ENCODE peak calls at places on chromosomes 5 and 9, in nine cellular contexts. One of them, this sample, is unnamed.

GRCh38 chr9:104143554-104143919 is 49.4 kb downstream of the SMC2 start:
- DNase-seq in fibroblast of lung: no peak
- DNase-seq in foreskin fibroblast: no peak
- DNase-seq in upper lobe of right lung: no peak
- DNase-seq in cardiac muscle cell: no peak
- DNase-seq in astrocyte of the spinal cord: no peak
- DNase-seq in fibroblast of mammary gland: no peak
- DNase-seq in uterus: no peak
- DNase-seq in natural killer cell: no peak
- DNase-seq in this sample: no peak

GRCh38 chr9:3525836-3526165 is at the start of gene RFX3:
- DNase-seq in fibroblast of lung: peak
- DNase-seq in foreskin fibroblast: peak
- DNase-seq in upper lobe of right lung: peak
- DNase-seq in cardiac muscle cell: peak
- DNase-seq in astrocyte of the spinal cord: peak
- DNase-seq in fibroblast of mammary gland: peak
- DNase-seq in uterus: peak
- DNase-seq in natural killer cell: peak
- DNase-seq in this sample: peak

GRCh38 chr5:160315968-160316367 is 3.6 kb upstream of the CCNJL start:
- DNase-seq in fibroblast of lung: peak
- DNase-seq in foreskin fibroblast: no peak
- DNase-seq in upper lobe of right lung: no peak
- DNase-seq in cardiac muscle cell: peak
- DNase-seq in astrocyte of the spinal cord: peak
- DNase-seq in fibroblast of mammary gland: no peak
- DNase-seq in uterus: no peak
- DNase-seq in natural killer cell: no peak
- DNase-seq in this sample: no peak

GRCh38 chr9:137762414-137763061 is 115.0 kb upstream of the CACNA1B start:
- DNase-seq in fibroblast of lung: no peak
- DNase-seq in foreskin fibroblast: peak
- DNase-seq in upper lobe of right lung: no peak
- DNase-seq in cardiac muscle cell: no peak
- DNase-seq in astrocyte of the spinal cord: no peak
- DNase-seq in fibroblast of mammary gland: peak
- DNase-seq in uterus: no peak
- DNase-seq in natural killer cell: no peak
- DNase-seq in this sample: no peak

GRCh38 chr9:23123048-23123632 is 676.5 kb downstream of the DMRTA1 start:
- DNase-seq in fibroblast of lung: peak
- DNase-seq in foreskin fibroblast: no peak
- DNase-seq in upper lobe of right lung: peak
- DNase-seq in cardiac muscle cell: peak
- DNase-seq in astrocyte of the spinal cord: peak
- DNase-seq in fibroblast of mammary gland: peak
- DNase-seq in uterus: no peak
- DNase-seq in natural killer cell: no peak
- DNase-seq in this sample: peak

GRCh38 chr5:150101019-150101418 is 14.7 kb upstream of the CSF1R start:
- DNase-seq in fibroblast of lung: no peak
- DNase-seq in foreskin fibroblast: no peak
- DNase-seq in upper lobe of right lung: no peak
- DNase-seq in cardiac muscle cell: no peak
- DNase-seq in astrocyte of the spinal cord: no peak
- DNase-seq in fibroblast of mammary gland: no peak
- DNase-seq in uterus: no peak
- DNase-seq in natural killer cell: no peak
- DNase-seq in this sample: no peak

GRCh38 chr9:135480071-135480941 is 724 bp downstream of the PPP1R26 start:
- DNase-seq in fibroblast of lung: peak
- DNase-seq in foreskin fibroblast: peak
- DNase-seq in upper lobe of right lung: peak
- DNase-seq in cardiac muscle cell: peak
- DNase-seq in astrocyte of the spinal cord: no peak
- DNase-seq in fibroblast of mammary gland: peak
- DNase-seq in uterus: no peak
- DNase-seq in natural killer cell: no peak
- DNase-seq in this sample: no peak

GRCh38 chr9:34675048-34675714 is 12.7 kb upstream of the CCL27 start:
- DNase-seq in fibroblast of lung: peak
- DNase-seq in foreskin fibroblast: peak
- DNase-seq in upper lobe of right lung: no peak
- DNase-seq in cardiac muscle cell: peak
- DNase-seq in astrocyte of the spinal cord: peak
- DNase-seq in fibroblast of mammary gland: peak
- DNase-seq in uterus: no peak
- DNase-seq in natural killer cell: no peak
- DNase-seq in this sample: peak

GRCh38 chr5:171571663-171572062 is 152.2 kb downstream of the FGF18 start:
- DNase-seq in fibroblast of lung: peak
- DNase-seq in foreskin fibroblast: peak
- DNase-seq in upper lobe of right lung: no peak
- DNase-seq in cardiac muscle cell: peak
- DNase-seq in astrocyte of the spinal cord: peak
- DNase-seq in fibroblast of mammary gland: peak
- DNase-seq in uterus: no peak
- DNase-seq in natural killer cell: no peak
- DNase-seq in this sample: peak

GRCh38 chr9:127059648-127060365 is 62.6 kb downstream of the ANGPTL2 start:
- DNase-seq in fibroblast of lung: no peak
- DNase-seq in foreskin fibroblast: no peak
- DNase-seq in upper lobe of right lung: no peak
- DNase-seq in cardiac muscle cell: no peak
- DNase-seq in astrocyte of the spinal cord: no peak
- DNase-seq in fibroblast of mammary gland: no peak
- DNase-seq in uterus: no peak
- DNase-seq in natural killer cell: no peak
- DNase-seq in this sample: no peak

GRCh38 chr5:142141463-142141862 is 32.9 kb downstream of the NDFIP1 start:
- DNase-seq in fibroblast of lung: no peak
- DNase-seq in foreskin fibroblast: no peak
- DNase-seq in upper lobe of right lung: no peak
- DNase-seq in cardiac muscle cell: no peak
- DNase-seq in astrocyte of the spinal cord: no peak
- DNase-seq in fibroblast of mammary gland: no peak
- DNase-seq in uterus: no peak
- DNase-seq in natural killer cell: no peak
- DNase-seq in this sample: no peak
- TF ChIP-seq CTCF in fibroblast of lung: no peak
- TF ChIP-seq CTCF in foreskin fibroblast: no peak
- TF ChIP-seq CTCF in upper lobe of right lung: no peak
- TF ChIP-seq CTCF in cardiac muscle cell: no peak
- TF ChIP-seq CTCF in astrocyte of the spinal cord: no peak
- TF ChIP-seq CTCF in fibroblast of mammary gland: no peak
- TF ChIP-seq CTCF in uterus: no peak
- TF ChIP-seq CTCF in natural killer cell: no peak
- TF ChIP-seq CTCF in this sample: no peak

GRCh38 chr9:130732131-130732530 is 38.6 kb downstream of the EXOSC2 start:
- DNase-seq in fibroblast of lung: peak
- DNase-seq in foreskin fibroblast: no peak
- DNase-seq in upper lobe of right lung: no peak
- DNase-seq in cardiac muscle cell: peak
- DNase-seq in astrocyte of the spinal cord: no peak
- DNase-seq in fibroblast of mammary gland: no peak
- DNase-seq in uterus: no peak
- DNase-seq in natural killer cell: no peak
- DNase-seq in this sample: no peak
- TF ChIP-seq CTCF in fibroblast of lung: no peak
- TF ChIP-seq CTCF in foreskin fibroblast: peak
- TF ChIP-seq CTCF in upper lobe of right lung: peak
- TF ChIP-seq CTCF in cardiac muscle cell: no peak
- TF ChIP-seq CTCF in astrocyte of the spinal cord: peak
- TF ChIP-seq CTCF in fibroblast of mammary gland: peak
- TF ChIP-seq CTCF in uterus: peak
- TF ChIP-seq CTCF in natural killer cell: no peak
- TF ChIP-seq CTCF in this sample: peak

GRCh38 chr5:36739751-36740221 is 133.4 kb downstream of the SLC1A3 start:
- DNase-seq in fibroblast of lung: peak
- DNase-seq in foreskin fibroblast: peak
- DNase-seq in upper lobe of right lung: peak
- DNase-seq in cardiac muscle cell: peak
- DNase-seq in astrocyte of the spinal cord: peak
- DNase-seq in fibroblast of mammary gland: peak
- DNase-seq in uterus: no peak
- DNase-seq in natural killer cell: peak
- DNase-seq in this sample: peak
- TF ChIP-seq CTCF in fibroblast of lung: peak
- TF ChIP-seq CTCF in foreskin fibroblast: peak
- TF ChIP-seq CTCF in upper lobe of right lung: peak
- TF ChIP-seq CTCF in cardiac muscle cell: peak
- TF ChIP-seq CTCF in astrocyte of the spinal cord: peak
- TF ChIP-seq CTCF in fibroblast of mammary gland: peak
- TF ChIP-seq CTCF in uterus: peak
- TF ChIP-seq CTCF in natural killer cell: peak
- TF ChIP-seq CTCF in this sample: peak

GRCh38 chr5:132866342-132867045 is at the start of the genes GDF9 and UQCRQ:
- DNase-seq in fibroblast of lung: peak
- DNase-seq in foreskin fibroblast: peak
- DNase-seq in upper lobe of right lung: peak
- DNase-seq in cardiac muscle cell: peak
- DNase-seq in astrocyte of the spinal cord: peak
- DNase-seq in fibroblast of mammary gland: peak
- DNase-seq in uterus: peak
- DNase-seq in natural killer cell: peak
- DNase-seq in this sample: peak
- TF ChIP-seq CTCF in fibroblast of lung: no peak
- TF ChIP-seq CTCF in foreskin fibroblast: peak
- TF ChIP-seq CTCF in upper lobe of right lung: peak
- TF ChIP-seq CTCF in cardiac muscle cell: peak
- TF ChIP-seq CTCF in astrocyte of the spinal cord: peak
- TF ChIP-seq CTCF in fibroblast of mammary gland: peak
- TF ChIP-seq CTCF in uterus: peak
- TF ChIP-seq CTCF in natural killer cell: no peak
- TF ChIP-seq CTCF in this sample: peak

GRCh38 chr9:129498451-129499376 is 122.2 kb downstream of the C9orf50 start:
- DNase-seq in fibroblast of lung: no peak
- DNase-seq in foreskin fibroblast: no peak
- DNase-seq in upper lobe of right lung: no peak
- DNase-seq in cardiac muscle cell: no peak
- DNase-seq in astrocyte of the spinal cord: no peak
- DNase-seq in fibroblast of mammary gland: no peak
- DNase-seq in uterus: no peak
- DNase-seq in natural killer cell: no peak
- DNase-seq in this sample: no peak

GRCh38 chr9:129497837-129498450 is 123.0 kb downstream of the C9orf50 start:
- DNase-seq in fibroblast of lung: no peak
- DNase-seq in foreskin fibroblast: peak
- DNase-seq in upper lobe of right lung: peak
- DNase-seq in cardiac muscle cell: no peak
- DNase-seq in astrocyte of the spinal cord: no peak
- DNase-seq in fibroblast of mammary gland: no peak
- DNase-seq in uterus: no peak
- DNase-seq in natural killer cell: no peak
- DNase-seq in this sample: no peak

GRCh38 chr9:129496187-129497063 is 124.5 kb downstream of the C9orf50 start:
- DNase-seq in fibroblast of lung: peak
- DNase-seq in foreskin fibroblast: peak
- DNase-seq in upper lobe of right lung: peak
- DNase-seq in cardiac muscle cell: peak
- DNase-seq in astrocyte of the spinal cord: peak
- DNase-seq in fibroblast of mammary gland: peak
- DNase-seq in uterus: peak
- DNase-seq in natural killer cell: peak
- DNase-seq in this sample: peak

GRCh38 chr9:129495422-129496186 is 125.3 kb downstream of the C9orf50 start:
- DNase-seq in fibroblast of lung: peak
- DNase-seq in foreskin fibroblast: peak
- DNase-seq in upper lobe of right lung: peak
- DNase-seq in cardiac muscle cell: peak
- DNase-seq in astrocyte of the spinal cord: peak
- DNase-seq in fibroblast of mammary gland: peak
- DNase-seq in uterus: peak
- DNase-seq in natural killer cell: peak
- DNase-seq in this sample: peak

GRCh38 chr9:129497064-129497836 is 123.7 kb downstream of the C9orf50 start:
- DNase-seq in fibroblast of lung: peak
- DNase-seq in foreskin fibroblast: peak
- DNase-seq in upper lobe of right lung: peak
- DNase-seq in cardiac muscle cell: no peak
- DNase-seq in astrocyte of the spinal cord: no peak
- DNase-seq in fibroblast of mammary gland: no peak
- DNase-seq in uterus: no peak
- DNase-seq in natural killer cell: no peak
- DNase-seq in this sample: peak
- TF ChIP-seq CTCF in fibroblast of lung: no peak
- TF ChIP-seq CTCF in foreskin fibroblast: no peak
- TF ChIP-seq CTCF in upper lobe of right lung: no peak
- TF ChIP-seq CTCF in cardiac muscle cell: no peak
- TF ChIP-seq CTCF in astrocyte of the spinal cord: no peak
- TF ChIP-seq CTCF in fibroblast of mammary gland: no peak
- TF ChIP-seq CTCF in uterus: no peak
- TF ChIP-seq CTCF in natural killer cell: no peak
- TF ChIP-seq CTCF in this sample: no peak